ENCODE peak calls at places on chromosome 22, in seven cellular contexts. T, Q, F, N, W, L and K are unnamed samples.

GRCh38 chr22:30575011-30575671 is 676 bp upstream of the GAL3ST1 start:
- DNase-seq in N (no peak), W (no peak), Q (no peak), L (peak; percentile 30), T (no peak), F (no peak), K (peak; percentile 90)

GRCh38 chr22:25390297-25391240 is 171.1 kb downstream of the CRYBB2 start:
- DNase-seq in F (no peak), L (no peak), N (no peak), T (no peak), W (no peak), Q (no peak), K (no peak)

GRCh38 chr22:24758164-24758799 is 16.2 kb downstream of the PIWIL3 start:
- DNase-seq in L (peak; percentile 38), T (no peak), W (peak; percentile 59), Q (peak; percentile 73), N (peak; percentile 23), F (peak; percentile 38), K (peak; percentile 72)

GRCh38 chr22:34886812-34887211 is 179.1 kb upstream of the ISX start:
- DNase-seq in T (no peak), F (no peak), W (no peak), Q (no peak), N (peak; percentile 78), L (no peak), K (no peak)

GRCh38 chr22:21443735-21444421 is 23.3 kb upstream of the TMEM191C start:
- DNase-seq in W (no peak), Q (no peak), L (no peak), F (no peak), N (no peak), T (no peak), K (no peak)

GRCh38 chr22:29225422-29226090 is 19.9 kb downstream of the EMID1 start:
- DNase-seq in Q (no peak), W (no peak), F (no peak), L (peak; percentile 64), N (no peak), T (no peak), K (peak; percentile 19)

GRCh38 chr22:29379258-29379657 is 9.1 kb downstream of the AP1B1 start:
- DNase-seq in T (no peak), F (no peak), L (no peak), Q (no peak), W (no peak), N (no peak), K (no peak)

GRCh38 chr22:47303161-47303890 is 540.9 kb downstream of the TBC1D22A start:
- DNase-seq in W (no peak), F (no peak), T (no peak), Q (no peak), N (no peak), L (no peak), K (no peak)

GRCh38 chr22:32661296-32661695 is 140.2 kb upstream of the TIMP3 start:
- DNase-seq in F (no peak), Q (no peak), T (no peak), N (peak; percentile 85), W (peak; percentile 69), L (peak; percentile 82), K (peak; percentile 92)

GRCh38 chr22:42915980-42916765 is 59.1 kb upstream of the ARFGAP3 start:
- DNase-seq in L (no peak), F (no peak), Q (no peak), T (no peak), W (no peak), N (no peak), K (no peak)

GRCh38 chr22:43956383-43956782 is 1.1 kb downstream of the SAMM50 start:
- DNase-seq in F (no peak), W (no peak), Q (no peak), L (no peak), T (no peak), N (no peak), K (no peak)

GRCh38 chr22:29820941-29821789 is 16.9 kb downstream of the ASCC2 start:
- DNase-seq in L (peak; percentile 90), W (peak; percentile 99), T (peak; percentile 46), F (no peak), Q (no peak), N (peak; percentile 97), K (peak; percentile 98)

GRCh38 chr22:22133910-22134309 is 110.7 kb upstream of the VPREB1 start:
- DNase-seq in Q (no peak), F (no peak), W (no peak), N (no peak), T (no peak), L (no peak), K (no peak)

GRCh38 chr22:22744412-22745224 is 100.2 kb downstream of the GGTLC2 start:
- DNase-seq in L (no peak), W (no peak), T (no peak), Q (no peak), F (no peak), N (no peak), K (no peak)

GRCh38 chr22:23818541-23818940 is 20.3 kb downstream of the DERL3 start:
- DNase-seq in N (no peak), W (no peak), Q (no peak), T (no peak), F (no peak), L (no peak), K (no peak)

GRCh38 chr22:31400023-31400397 is 606 bp downstream of the DRG1 start:
- DNase-seq in W (peak; percentile 29), F (no peak), L (no peak), N (no peak), Q (no peak), T (no peak), K (peak; percentile 52)

GRCh38 chr22:46968848-46969247 is 206.4 kb downstream of the TBC1D22A start:
- DNase-seq in F (no peak), W (no peak), N (no peak), L (no peak), T (no peak), Q (no peak), K (no peak)

GRCh38 chr22:33272180-33272579 is 214.0 kb upstream of the SYN3 start:
- DNase-seq in L (no peak), W (no peak), Q (no peak), T (no peak), N (no peak), F (no peak), K (no peak)

GRCh38 chr22:29268511-29269229 is 602 bp downstream of the EWSR1 start:
- DNase-seq in W (peak; percentile 45), F (peak; percentile 20), L (peak; percentile 74), T (no peak), Q (no peak), N (peak; percentile 26), K (peak; percentile 72)

GRCh38 chr22:26406118-26406517 is 22.9 kb upstream of the ASPHD2 start:
- DNase-seq in F (no peak), L (no peak), T (no peak), Q (no peak), W (no peak), N (no peak), K (no peak)

GRCh38 chr22:25754527-25755202 is 12.7 kb downstream of the MYO18B start:
- DNase-seq in W (no peak), Q (no peak), F (no peak), T (no peak), L (peak; percentile 84), N (no peak), K (peak; percentile 74)

GRCh38 chr22:39135092-39135896 is 17.2 kb downstream of the CBX7 start:
- DNase-seq in T (no peak), N (peak; percentile 39), Q (peak; percentile 52), L (peak; percentile 56), F (no peak), W (peak; percentile 42), K (peak; percentile 50)

GRCh38 chr22:39134366-39135091 is 18.0 kb downstream of the CBX7 start:
- DNase-seq in W (no peak), L (no peak), N (no peak), F (no peak), Q (no peak), T (no peak), K (no peak)

GRCh38 chr22:39132871-39133524 is 19.5 kb downstream of the CBX7 start:
- DNase-seq in W (no peak), Q (no peak), L (no peak), F (no peak), N (no peak), T (no peak), K (no peak)

GRCh38 chr22:39132281-39132680 is 20.2 kb downstream of the CBX7 start:
- DNase-seq in T (no peak), N (no peak), L (no peak), W (no peak), F (no peak), Q (no peak), K (no peak)

GRCh38 chr22:39133871-39134270 is 18.6 kb downstream of the CBX7 start:
- DNase-seq in W (no peak), T (no peak), L (no peak), Q (no peak), F (no peak), N (no peak), K (no peak)
- TF ChIP-seq CTCF in W (no peak), T (no peak), L (no peak), Q (no peak), F (no peak), N (no peak), K (no peak)

GRCh38 chr22:37731804-37732471 is 35.1 kb downstream of the TRIOBP start:
- DNase-seq in L (no peak), W (no peak), N (no peak), Q (no peak), T (no peak), F (no peak), K (no peak)
- TF ChIP-seq CTCF in L (peak; percentile 18), W (peak; percentile 20), N (peak; percentile 6), Q (no peak), T (no peak), F (no peak), K (peak; percentile 24)

GRCh38 chr22:40542821-40543540 is 93.5 kb downstream of the MRTFA start:
- DNase-seq in L (no peak), N (no peak), W (no peak), F (no peak), T (no peak), Q (no peak), K (no peak)

GRCh38 chr22:40540265-40540664 is 96.3 kb downstream of the MRTFA start:
- DNase-seq in T (no peak), W (no peak), F (no peak), N (no peak), Q (no peak), L (no peak), K (no peak)

GRCh38 chr22:40535642-40536041 is 100.9 kb downstream of the MRTFA start:
- DNase-seq in L (no peak), Q (no peak), W (no peak), T (no peak), F (no peak), N (no peak), K (no peak)

GRCh38 chr22:40544758-40545157 is 91.8 kb downstream of the MRTFA start:
- DNase-seq in W (no peak), Q (no peak), T (no peak), L (no peak), F (no peak), N (no peak), K (no peak)

DNA sequence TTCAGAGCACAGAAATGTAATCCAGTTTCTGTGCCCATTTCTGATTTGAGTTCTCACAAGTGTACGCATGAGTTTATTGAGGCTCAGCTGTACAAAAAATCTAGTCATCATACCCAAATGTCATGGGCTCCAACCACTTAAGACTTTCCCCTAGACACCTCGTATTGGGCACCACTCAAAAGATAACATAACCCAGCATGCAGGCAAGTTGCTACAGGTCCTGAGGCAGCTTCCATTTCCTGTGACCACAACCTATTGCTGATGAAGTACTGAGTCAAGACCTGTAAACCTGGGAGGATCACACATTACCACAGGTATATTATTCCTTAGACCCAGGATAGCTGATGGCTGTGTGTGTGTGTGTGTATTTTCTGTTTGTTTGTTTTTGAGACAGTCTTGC is 95.2 kb downstream of the MRTFA start:
- DNase-seq in T (no peak), L (no peak), Q (no peak), N (peak; percentile 99), F (no peak), W (peak; percentile 99), K (no peak)
- TF ChIP-seq CTCF in T (no peak), L (no peak), Q (no peak), N (no peak), F (no peak), W (no peak), K (no peak)

GRCh38 chr22:37098976-37099577 is 10.4 kb downstream of the TMPRSS6 start:
- DNase-seq in N (no peak), W (no peak), T (no peak), F (no peak), L (no peak), Q (no peak), K (no peak)
- TF ChIP-seq CTCF in N (peak; percentile 13), W (no peak), T (no peak), F (no peak), L (peak; percentile 9), Q (no peak), K (peak; percentile 15)